ENCODE peak calls at places on chromosome 18, in four cellular contexts. One of them, this sample, is unnamed.

GRCh38 chr18:3595282-3596273 is 145.6 kb downstream of the TGIF1 start:
- DNase-seq in cardiac muscle cell: no peak
- DNase-seq in ovary: peak; percentile 31
- DNase-seq in IMR-90: peak; percentile 98
- DNase-seq in this sample: no peak

GRCh38 chr18:63016270-63016669 is 300.9 kb downstream of the PHLPP1 start:
- DNase-seq in cardiac muscle cell: peak; percentile 73
- DNase-seq in ovary: peak; percentile 35
- DNase-seq in IMR-90: peak; percentile 59
- DNase-seq in this sample: no peak

GRCh38 chr18:1528964-1529509 is 624.4 kb downstream of the ADCYAP1 start:
- DNase-seq in cardiac muscle cell: no peak
- DNase-seq in ovary: no peak
- DNase-seq in IMR-90: no peak
- DNase-seq in this sample: no peak

GRCh38 chr18:40079786-40080185 is 1875.2 kb upstream of the PIK3C3 start:
- DNase-seq in cardiac muscle cell: no peak
- DNase-seq in ovary: no peak
- DNase-seq in IMR-90: no peak
- DNase-seq in this sample: no peak

GRCh38 chr18:54183390-54183789 is 41.1 kb downstream of the MBD2 start:
- DNase-seq in cardiac muscle cell: no peak
- DNase-seq in ovary: no peak
- DNase-seq in IMR-90: no peak
- DNase-seq in this sample: no peak

GRCh38 chr18:79849328-79850207 is 51.8 kb downstream of the KCNG2 start:
- DNase-seq in cardiac muscle cell: no peak
- DNase-seq in ovary: no peak
- DNase-seq in IMR-90: no peak
- DNase-seq in this sample: no peak

GRCh38 chr18:72868666-72869661 is 1.2 kb upstream of the NETO1 start:
- DNase-seq in cardiac muscle cell: peak; percentile 30
- DNase-seq in ovary: no peak
- DNase-seq in IMR-90: no peak
- DNase-seq in this sample: no peak

GRCh38 chr18:11500153-11501122 is 109.0 kb upstream of the SLC35G4 start:
- DNase-seq in cardiac muscle cell: no peak
- DNase-seq in ovary: no peak
- DNase-seq in IMR-90: peak; percentile 98
- DNase-seq in this sample: no peak

GRCh38 chr18:9218052-9218451 is 81.5 kb downstream of the ANKRD12 start:
- DNase-seq in cardiac muscle cell: no peak
- DNase-seq in ovary: no peak
- DNase-seq in IMR-90: peak; percentile 7
- DNase-seq in this sample: peak; percentile 6

GRCh38 chr18:63451774-63452173 is 25.0 kb upstream of the SERPINB5 start:
- DNase-seq in cardiac muscle cell: no peak
- DNase-seq in ovary: no peak
- DNase-seq in IMR-90: no peak
- DNase-seq in this sample: no peak

GRCh38 chr18:33820517-33821368 is 242.7 kb downstream of the ASXL3 start:
- DNase-seq in cardiac muscle cell: no peak
- DNase-seq in ovary: no peak
- DNase-seq in IMR-90: no peak
- DNase-seq in this sample: no peak

GRCh38 chr18:48592540-48592939 is 53.7 kb downstream of the CTIF start:
- DNase-seq in cardiac muscle cell: no peak
- DNase-seq in ovary: no peak
- DNase-seq in IMR-90: no peak
- DNase-seq in this sample: no peak

GRCh38 chr18:58194028-58194427 is 150.0 kb downstream of the NEDD4L start:
- DNase-seq in cardiac muscle cell: peak; percentile 57
- DNase-seq in ovary: peak; percentile 40
- DNase-seq in IMR-90: no peak
- DNase-seq in this sample: no peak

GRCh38 chr18:62586781-62587487 is 64.1 kb downstream of the ZCCHC2 start:
- DNase-seq in cardiac muscle cell: no peak
- DNase-seq in ovary: no peak
- DNase-seq in IMR-90: no peak
- DNase-seq in this sample: no peak

GRCh38 chr18:34339155-34339554 is 114.4 kb upstream of the NOL4 start:
- DNase-seq in cardiac muscle cell: no peak
- DNase-seq in ovary: no peak
- DNase-seq in IMR-90: no peak
- DNase-seq in this sample: no peak

GRCh38 chr18:58060254-58060653 is 16.2 kb downstream of the NEDD4L start:
- DNase-seq in cardiac muscle cell: no peak
- DNase-seq in ovary: no peak
- DNase-seq in IMR-90: no peak
- DNase-seq in this sample: no peak

GRCh38 chr18:10072659-10073309 is 159.0 kb downstream of the VAPA start:
- DNase-seq in cardiac muscle cell: no peak
- DNase-seq in ovary: no peak
- DNase-seq in IMR-90: peak; percentile 65
- DNase-seq in this sample: no peak

GRCh38 chr18:58605027-58606020 is 23.6 kb downstream of the ALPK2 start:
- DNase-seq in cardiac muscle cell: no peak
- DNase-seq in ovary: no peak
- DNase-seq in IMR-90: peak; percentile 87
- DNase-seq in this sample: no peak

GRCh38 chr18:72941001-72941400 is 73.2 kb upstream of the NETO1 start:
- DNase-seq in cardiac muscle cell: peak; percentile 1
- DNase-seq in ovary: no peak
- DNase-seq in IMR-90: no peak
- DNase-seq in this sample: no peak

GRCh38 chr18:49061239-49061905 is 110.6 kb upstream of the SMAD7 start:
- DNase-seq in cardiac muscle cell: no peak
- DNase-seq in ovary: no peak
- DNase-seq in IMR-90: no peak
- DNase-seq in this sample: no peak

GRCh38 chr18:58241877-58242276 is 197.9 kb downstream of the NEDD4L start:
- DNase-seq in cardiac muscle cell: no peak
- DNase-seq in ovary: no peak
- DNase-seq in IMR-90: peak; percentile 93
- DNase-seq in this sample: no peak

GRCh38 chr18:59509477-59510173 is 150.6 kb upstream of the LMAN1 start:
- DNase-seq in cardiac muscle cell: no peak
- DNase-seq in ovary: peak; percentile 49
- DNase-seq in IMR-90: no peak
- DNase-seq in this sample: no peak

GRCh38 chr18:63817441-63818051 is 42.3 kb downstream of the SERPINB7 start:
- DNase-seq in cardiac muscle cell: no peak
- DNase-seq in ovary: no peak
- DNase-seq in IMR-90: peak; percentile 71
- DNase-seq in this sample: no peak

GRCh38 chr18:8416212-8417019 is 192.8 kb upstream of the RAB12 start:
- DNase-seq in cardiac muscle cell: no peak
- DNase-seq in ovary: no peak
- DNase-seq in IMR-90: peak; percentile 4
- DNase-seq in this sample: no peak

GRCh38 chr18:53796042-53796729 is 428.3 kb downstream of the MBD2 start:
- DNase-seq in cardiac muscle cell: no peak
- DNase-seq in ovary: no peak
- DNase-seq in IMR-90: peak; percentile 1
- DNase-seq in this sample: no peak

GRCh38 chr18:31490387-31490786 is 7.6 kb upstream of the DSG2 start:
- DNase-seq in cardiac muscle cell: no peak
- DNase-seq in ovary: no peak
- DNase-seq in IMR-90: no peak
- DNase-seq in this sample: no peak

GRCh38 chr18:23870963-23871362 is 143.6 kb upstream of the TTC39C start:
- DNase-seq in cardiac muscle cell: no peak
- DNase-seq in ovary: no peak
- DNase-seq in IMR-90: no peak
- DNase-seq in this sample: no peak
- H3K27ac ChIP-seq in cardiac muscle cell: no peak overlapping the region
- H3K27ac ChIP-seq in ovary: no peak overlapping the region
- H3K27ac ChIP-seq in IMR-90: no peak overlapping the region
- H3K27ac ChIP-seq in this sample: no peak overlapping the region

GRCh38 chr18:77103991-77104521 is 28.5 kb downstream of the MBP start:
- DNase-seq in cardiac muscle cell: no peak
- DNase-seq in ovary: no peak
- DNase-seq in IMR-90: no peak
- DNase-seq in this sample: no peak

GRCh38 chr18:77102246-77103040 is 30.1 kb downstream of the MBP start:
- DNase-seq in cardiac muscle cell: no peak
- DNase-seq in ovary: no peak
- DNase-seq in IMR-90: peak; percentile 93
- DNase-seq in this sample: no peak

GRCh38 chr18:77101410-77102245 is 31.0 kb downstream of the MBP start:
- DNase-seq in cardiac muscle cell: no peak
- DNase-seq in ovary: peak; percentile 81
- DNase-seq in IMR-90: peak; percentile 97
- DNase-seq in this sample: peak; percentile 64

GRCh38 chr18:77105021-77105420 is 27.6 kb downstream of the MBP start:
- DNase-seq in cardiac muscle cell: no peak
- DNase-seq in ovary: no peak
- DNase-seq in IMR-90: no peak
- DNase-seq in this sample: no peak

DNA sequence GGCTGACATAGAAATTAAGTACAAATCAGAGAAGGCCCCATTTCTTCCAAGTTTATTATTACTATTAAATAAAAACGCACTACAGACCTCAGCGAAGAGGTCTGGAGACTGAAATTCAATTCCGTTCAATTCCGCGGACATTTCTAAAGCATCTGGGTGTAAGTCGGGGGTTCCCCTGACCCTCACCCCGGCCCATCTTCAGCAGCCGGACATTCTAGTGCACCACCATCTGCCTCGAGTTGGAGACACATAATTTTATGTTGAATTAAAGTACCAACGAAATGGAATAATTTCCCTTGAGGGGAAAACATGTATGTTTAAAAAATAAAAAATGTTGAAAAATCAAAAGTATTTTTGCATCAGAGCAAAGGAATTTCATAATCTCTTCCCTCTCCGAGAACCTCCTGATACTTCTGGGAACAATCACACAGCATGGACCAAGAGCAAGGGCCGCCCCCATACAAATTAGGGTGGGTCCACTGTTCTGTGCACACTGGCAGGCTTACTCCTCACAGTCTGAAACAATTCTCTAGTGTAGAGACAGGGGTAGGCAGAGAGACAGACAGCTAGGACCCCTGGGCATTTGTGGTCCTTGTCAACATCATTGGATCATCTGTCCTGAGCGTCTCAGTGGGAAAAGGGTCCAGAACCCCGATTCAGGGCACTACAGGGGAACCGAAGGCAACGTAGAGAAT is 29.3 kb downstream of the MBP start:
- DNase-seq in cardiac muscle cell: no peak
- DNase-seq in ovary: no peak
- DNase-seq in IMR-90: peak; percentile 60
- DNase-seq in this sample: no peak
- H3K4me1 ChIP-seq in cardiac muscle cell: peaks cover 25% of the 10 kb centered on the region
- H3K4me1 ChIP-seq in ovary: peaks cover 34% of the 10 kb centered on the region
- H3K4me1 ChIP-seq in IMR-90: peaks cover 44% of the 10 kb centered on the region
- H3K4me1 ChIP-seq in this sample: peaks cover 44% of the 10 kb centered on the region

DNA sequence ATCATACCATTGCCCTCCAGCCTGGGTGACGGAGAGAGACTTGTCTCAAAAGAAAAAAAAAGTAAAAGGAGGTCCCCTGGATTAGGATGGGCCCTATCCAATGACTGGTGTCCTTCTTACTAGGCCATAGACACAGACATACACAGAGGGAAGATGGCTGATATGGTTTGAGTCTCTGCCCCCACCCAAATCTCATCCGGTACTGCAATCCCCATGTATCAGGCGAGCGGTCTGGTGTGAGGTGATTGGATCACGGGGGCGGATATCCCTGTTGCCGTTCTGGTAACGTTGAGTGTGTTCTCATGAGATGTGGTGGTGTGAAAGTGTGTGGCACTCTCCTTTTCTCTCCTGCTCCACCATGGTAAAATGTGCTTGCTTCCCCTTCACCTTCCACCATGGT is 7.8 kb upstream of the CNDP2 start:
- DNase-seq in cardiac muscle cell: no peak
- DNase-seq in ovary: no peak
- DNase-seq in IMR-90: no peak
- DNase-seq in this sample: no peak
- H3K36me3 ChIP-seq in cardiac muscle cell: no peaks in the 10 kb centered on the region
- H3K36me3 ChIP-seq in ovary: no peaks in the 10 kb centered on the region
- H3K36me3 ChIP-seq in IMR-90: no peaks in the 10 kb centered on the region
- H3K36me3 ChIP-seq in this sample: no peaks in the 10 kb centered on the region

GRCh38 chr18:77105680-77106079 is 26.9 kb downstream of the MBP start:
- DNase-seq in cardiac muscle cell: no peak
- DNase-seq in ovary: no peak
- DNase-seq in IMR-90: no peak
- DNase-seq in this sample: no peak

GRCh38 chr18:77108821-77109692 is 23.5 kb downstream of the MBP start:
- DNase-seq in cardiac muscle cell: no peak
- DNase-seq in ovary: no peak
- DNase-seq in IMR-90: no peak
- DNase-seq in this sample: no peak

GRCh38 chr18:77106331-77106730 is 26.3 kb downstream of the MBP start:
- DNase-seq in cardiac muscle cell: no peak
- DNase-seq in ovary: no peak
- DNase-seq in IMR-90: no peak
- DNase-seq in this sample: no peak

GRCh38 chr18:77108001-77108692 is 24.4 kb downstream of the MBP start:
- DNase-seq in cardiac muscle cell: no peak
- DNase-seq in ovary: peak; percentile 65
- DNase-seq in IMR-90: peak; percentile 92
- DNase-seq in this sample: no peak

GRCh38 chr18:77107218-77107815 is 25.3 kb downstream of the MBP start:
- DNase-seq in cardiac muscle cell: no peak
- DNase-seq in ovary: no peak
- DNase-seq in IMR-90: no peak
- DNase-seq in this sample: no peak
- H3K27ac ChIP-seq in cardiac muscle cell: no peak overlapping the region
- H3K27ac ChIP-seq in ovary: peak overlapping the region; percentile 56
- H3K27ac ChIP-seq in IMR-90: peak overlapping the region; percentile 96
- H3K27ac ChIP-seq in this sample: peak overlapping the region; percentile 82

GRCh38 chr18:13235326-13235937 is 16.9 kb downstream of the LDLRAD4 start:
- DNase-seq in cardiac muscle cell: no peak
- DNase-seq in ovary: no peak
- DNase-seq in IMR-90: no peak
- DNase-seq in this sample: no peak
- H3K4me1 ChIP-seq in cardiac muscle cell: no peaks in the 10 kb centered on the region
- H3K4me1 ChIP-seq in ovary: no peaks in the 10 kb centered on the region
- H3K4me1 ChIP-seq in IMR-90: no peaks in the 10 kb centered on the region
- H3K4me1 ChIP-seq in this sample: peaks cover 26% of the 10 kb centered on the region